ENCODE peak calls at places on chromosomes 6 and 20, in eight cellular contexts. One of them, this sample, is unnamed.
A peak's percentile ranks its signal among the peaks of the same experiment; 100 is the strongest.

GRCh38 chr20:57498425-57499400 is 26.2 kb downstream of the CTCFL start:
- DNase-seq in lower lobe of right lung: no peak
- DNase-seq in mammary epithelial cell: no peak
- DNase-seq in heart left ventricle: no peak
- DNase-seq in right atrium auricular region: no peak
- DNase-seq in MM.1S: peak; percentile 88
- DNase-seq in stomach: no peak
- DNase-seq in neural progenitor cell: peak; percentile 63
- DNase-seq in this sample: peak; percentile 46

GRCh38 chr6:155523821-155524238 is 68.2 kb upstream of the NOX3 start:
- DNase-seq in heart left ventricle: no peak
- DNase-seq in lower lobe of right lung: no peak
- DNase-seq in mammary epithelial cell: no peak
- DNase-seq in neural progenitor cell: peak; percentile 70
- DNase-seq in right atrium auricular region: no peak
- DNase-seq in MM.1S: no peak
- DNase-seq in stomach: no peak
- DNase-seq in this sample: no peak

GRCh38 chr6:15852289-15852688 is 189.5 kb upstream of the DTNBP1 start:
- DNase-seq in mammary epithelial cell: no peak
- DNase-seq in right atrium auricular region: no peak
- DNase-seq in MM.1S: no peak
- DNase-seq in heart left ventricle: no peak
- DNase-seq in stomach: no peak
- DNase-seq in lower lobe of right lung: no peak
- DNase-seq in neural progenitor cell: no peak
- DNase-seq in this sample: no peak

GRCh38 chr6:47130086-47130485 is 88.0 kb upstream of the ADGRF1 start:
- DNase-seq in mammary epithelial cell: no peak
- DNase-seq in heart left ventricle: no peak
- DNase-seq in stomach: no peak
- DNase-seq in neural progenitor cell: no peak
- DNase-seq in lower lobe of right lung: no peak
- DNase-seq in MM.1S: no peak
- DNase-seq in right atrium auricular region: no peak
- DNase-seq in this sample: no peak

GRCh38 chr20:9926476-9926875 is 87.6 kb upstream of the PAK5 start:
- DNase-seq in stomach: no peak
- DNase-seq in MM.1S: no peak
- DNase-seq in lower lobe of right lung: no peak
- DNase-seq in right atrium auricular region: no peak
- DNase-seq in mammary epithelial cell: no peak
- DNase-seq in neural progenitor cell: no peak
- DNase-seq in heart left ventricle: no peak
- DNase-seq in this sample: no peak

GRCh38 chr6:16769131-16769985 is 8.1 kb upstream of the ATXN1 start:
- DNase-seq in neural progenitor cell: no peak
- DNase-seq in MM.1S: no peak
- DNase-seq in heart left ventricle: peak; percentile 54
- DNase-seq in right atrium auricular region: no peak
- DNase-seq in lower lobe of right lung: no peak
- DNase-seq in stomach: peak; percentile 44
- DNase-seq in mammary epithelial cell: peak; percentile 92
- DNase-seq in this sample: peak; percentile 75

GRCh38 chr20:47044938-47045337 is 150.3 kb downstream of the EYA2 start:
- DNase-seq in heart left ventricle: no peak
- DNase-seq in stomach: no peak
- DNase-seq in neural progenitor cell: no peak
- DNase-seq in mammary epithelial cell: no peak
- DNase-seq in lower lobe of right lung: no peak
- DNase-seq in MM.1S: no peak
- DNase-seq in right atrium auricular region: no peak
- DNase-seq in this sample: no peak

GRCh38 chr6:18795726-18796125 is 408.6 kb downstream of the RNF144B start:
- DNase-seq in neural progenitor cell: no peak
- DNase-seq in right atrium auricular region: no peak
- DNase-seq in stomach: no peak
- DNase-seq in MM.1S: no peak
- DNase-seq in lower lobe of right lung: no peak
- DNase-seq in mammary epithelial cell: no peak
- DNase-seq in heart left ventricle: no peak
- DNase-seq in this sample: no peak

GRCh38 chr6:90284236-90284744 is 12.4 kb downstream of the BACH2 start:
- DNase-seq in right atrium auricular region: no peak
- DNase-seq in lower lobe of right lung: no peak
- DNase-seq in MM.1S: peak; percentile 57
- DNase-seq in stomach: no peak
- DNase-seq in neural progenitor cell: peak; percentile 56
- DNase-seq in mammary epithelial cell: peak; percentile 91
- DNase-seq in heart left ventricle: no peak
- DNase-seq in this sample: peak; percentile 75

GRCh38 chr6:71967436-71967835 is 81.1 kb downstream of the RIMS1 start:
- DNase-seq in MM.1S: no peak
- DNase-seq in stomach: no peak
- DNase-seq in right atrium auricular region: no peak
- DNase-seq in heart left ventricle: no peak
- DNase-seq in neural progenitor cell: no peak
- DNase-seq in lower lobe of right lung: no peak
- DNase-seq in mammary epithelial cell: peak; percentile 66
- DNase-seq in this sample: peak; percentile 65

GRCh38 chr6:102928109-102928508 is 1534.6 kb downstream of the GRIK2 start:
- DNase-seq in stomach: no peak
- DNase-seq in mammary epithelial cell: no peak
- DNase-seq in lower lobe of right lung: no peak
- DNase-seq in neural progenitor cell: no peak
- DNase-seq in MM.1S: no peak
- DNase-seq in heart left ventricle: no peak
- DNase-seq in right atrium auricular region: no peak
- DNase-seq in this sample: no peak

GRCh38 chr20:59365611-59366284 is 65.3 kb downstream of the EDN3 start:
- DNase-seq in neural progenitor cell: no peak
- DNase-seq in heart left ventricle: no peak
- DNase-seq in MM.1S: no peak
- DNase-seq in mammary epithelial cell: no peak
- DNase-seq in lower lobe of right lung: no peak
- DNase-seq in stomach: no peak
- DNase-seq in right atrium auricular region: no peak
- DNase-seq in this sample: no peak

GRCh38 chr6:125546827-125547226 is 202.6 kb upstream of the HEY2 start:
- DNase-seq in mammary epithelial cell: no peak
- DNase-seq in neural progenitor cell: no peak
- DNase-seq in right atrium auricular region: no peak
- DNase-seq in heart left ventricle: no peak
- DNase-seq in stomach: no peak
- DNase-seq in lower lobe of right lung: no peak
- DNase-seq in MM.1S: no peak
- DNase-seq in this sample: no peak

GRCh38 chr20:20241966-20242365 is 125.9 kb upstream of the INSM1 start:
- DNase-seq in MM.1S: no peak
- DNase-seq in mammary epithelial cell: no peak
- DNase-seq in lower lobe of right lung: no peak
- DNase-seq in stomach: no peak
- DNase-seq in heart left ventricle: no peak
- DNase-seq in neural progenitor cell: peak; percentile 55
- DNase-seq in right atrium auricular region: no peak
- DNase-seq in this sample: no peak

GRCh38 chr20:43727980-43728590 is 1.3 kb upstream of the GTSF1L start:
- DNase-seq in stomach: no peak
- DNase-seq in neural progenitor cell: no peak
- DNase-seq in heart left ventricle: no peak
- DNase-seq in lower lobe of right lung: no peak
- DNase-seq in right atrium auricular region: no peak
- DNase-seq in MM.1S: peak; percentile 87
- DNase-seq in mammary epithelial cell: no peak
- DNase-seq in this sample: no peak

GRCh38 chr6:20060252-20060651 is 152.0 kb downstream of the MBOAT1 start:
- DNase-seq in neural progenitor cell: no peak
- DNase-seq in MM.1S: no peak
- DNase-seq in heart left ventricle: no peak
- DNase-seq in mammary epithelial cell: no peak
- DNase-seq in lower lobe of right lung: no peak
- DNase-seq in stomach: no peak
- DNase-seq in right atrium auricular region: no peak
- DNase-seq in this sample: no peak

GRCh38 chr20:43655937-43656336 is 11.0 kb upstream of the MYBL2 start:
- DNase-seq in lower lobe of right lung: no peak
- DNase-seq in stomach: no peak
- DNase-seq in heart left ventricle: no peak
- DNase-seq in neural progenitor cell: no peak
- DNase-seq in MM.1S: no peak
- DNase-seq in right atrium auricular region: no peak
- DNase-seq in mammary epithelial cell: no peak
- DNase-seq in this sample: no peak

GRCh38 chr6:167799033-167799933 is 27.4 kb upstream of the AFDN start:
- DNase-seq in neural progenitor cell: no peak
- DNase-seq in MM.1S: no peak
- DNase-seq in heart left ventricle: no peak
- DNase-seq in lower lobe of right lung: no peak
- DNase-seq in stomach: no peak
- DNase-seq in mammary epithelial cell: no peak
- DNase-seq in right atrium auricular region: no peak
- DNase-seq in this sample: peak; percentile 7

GRCh38 chr6:165889636-165890403 is 226.8 kb upstream of the PDE10A start:
- DNase-seq in stomach: no peak
- DNase-seq in MM.1S: no peak
- DNase-seq in heart left ventricle: no peak
- DNase-seq in lower lobe of right lung: no peak
- DNase-seq in mammary epithelial cell: no peak
- DNase-seq in neural progenitor cell: peak; percentile 72
- DNase-seq in right atrium auricular region: no peak
- DNase-seq in this sample: no peak

GRCh38 chr20:51087306-51087705 is 64.4 kb upstream of the KCNG1 start:
- DNase-seq in right atrium auricular region: no peak
- DNase-seq in MM.1S: no peak
- DNase-seq in stomach: no peak
- DNase-seq in heart left ventricle: no peak
- DNase-seq in lower lobe of right lung: no peak
- DNase-seq in neural progenitor cell: peak; percentile 67
- DNase-seq in mammary epithelial cell: no peak
- DNase-seq in this sample: no peak
- H3K27me3 ChIP-seq in right atrium auricular region: peaks cover 8% of the 10 kb centered on the region
- H3K27me3 ChIP-seq in MM.1S: no peaks in the 10 kb centered on the region
- H3K27me3 ChIP-seq in stomach: peaks cover 34% of the 10 kb centered on the region
- H3K27me3 ChIP-seq in heart left ventricle: peaks cover 88% of the 10 kb centered on the region
- H3K27me3 ChIP-seq in lower lobe of right lung: peaks cover 78% of the 10 kb centered on the region
- H3K27me3 ChIP-seq in neural progenitor cell: no peaks in the 10 kb centered on the region
- H3K27me3 ChIP-seq in mammary epithelial cell: peaks cover 5% of the 10 kb centered on the region
- H3K27me3 ChIP-seq in this sample: peaks cover 92% of the 10 kb centered on the region

DNA sequence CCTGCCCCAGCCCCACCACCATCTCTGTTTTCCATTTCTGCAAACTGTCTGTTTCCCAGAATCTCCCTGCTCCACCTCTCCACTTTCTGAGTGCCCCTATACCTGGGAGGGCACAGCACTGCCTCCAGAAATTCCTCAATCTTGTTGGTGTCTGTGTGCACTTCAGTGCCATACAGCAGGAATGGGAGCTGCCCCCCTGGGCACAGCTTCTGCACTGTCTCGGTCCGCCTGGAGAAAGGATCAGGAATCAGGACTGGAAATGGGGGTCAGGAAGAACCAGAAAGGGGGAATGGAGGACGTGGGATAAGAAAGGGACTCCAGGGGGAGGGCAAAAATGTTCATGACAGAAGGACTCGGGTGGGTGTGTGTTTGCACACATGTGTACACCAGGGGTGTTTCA is 2.6 kb downstream of the CLIC1 start:
- DNase-seq in MM.1S: no peak
- DNase-seq in stomach: no peak
- DNase-seq in lower lobe of right lung: no peak
- DNase-seq in neural progenitor cell: no peak
- DNase-seq in heart left ventricle: no peak
- DNase-seq in right atrium auricular region: no peak
- DNase-seq in mammary epithelial cell: no peak
- DNase-seq in this sample: no peak
- H3K4me1 ChIP-seq in MM.1S: peaks cover 36% of the 10 kb centered on the region
- H3K4me1 ChIP-seq in stomach: peaks cover 77% of the 10 kb centered on the region
- H3K4me1 ChIP-seq in lower lobe of right lung: peaks cover 71% of the 10 kb centered on the region
- H3K4me1 ChIP-seq in neural progenitor cell: peaks cover 29% of the 10 kb centered on the region
- H3K4me1 ChIP-seq in heart left ventricle: peaks cover 70% of the 10 kb centered on the region
- H3K4me1 ChIP-seq in right atrium auricular region: no peaks in the 10 kb centered on the region
- H3K4me1 ChIP-seq in mammary epithelial cell: peaks cover 43% of the 10 kb centered on the region
- H3K4me1 ChIP-seq in this sample: peaks cover 48% of the 10 kb centered on the region

DNA sequence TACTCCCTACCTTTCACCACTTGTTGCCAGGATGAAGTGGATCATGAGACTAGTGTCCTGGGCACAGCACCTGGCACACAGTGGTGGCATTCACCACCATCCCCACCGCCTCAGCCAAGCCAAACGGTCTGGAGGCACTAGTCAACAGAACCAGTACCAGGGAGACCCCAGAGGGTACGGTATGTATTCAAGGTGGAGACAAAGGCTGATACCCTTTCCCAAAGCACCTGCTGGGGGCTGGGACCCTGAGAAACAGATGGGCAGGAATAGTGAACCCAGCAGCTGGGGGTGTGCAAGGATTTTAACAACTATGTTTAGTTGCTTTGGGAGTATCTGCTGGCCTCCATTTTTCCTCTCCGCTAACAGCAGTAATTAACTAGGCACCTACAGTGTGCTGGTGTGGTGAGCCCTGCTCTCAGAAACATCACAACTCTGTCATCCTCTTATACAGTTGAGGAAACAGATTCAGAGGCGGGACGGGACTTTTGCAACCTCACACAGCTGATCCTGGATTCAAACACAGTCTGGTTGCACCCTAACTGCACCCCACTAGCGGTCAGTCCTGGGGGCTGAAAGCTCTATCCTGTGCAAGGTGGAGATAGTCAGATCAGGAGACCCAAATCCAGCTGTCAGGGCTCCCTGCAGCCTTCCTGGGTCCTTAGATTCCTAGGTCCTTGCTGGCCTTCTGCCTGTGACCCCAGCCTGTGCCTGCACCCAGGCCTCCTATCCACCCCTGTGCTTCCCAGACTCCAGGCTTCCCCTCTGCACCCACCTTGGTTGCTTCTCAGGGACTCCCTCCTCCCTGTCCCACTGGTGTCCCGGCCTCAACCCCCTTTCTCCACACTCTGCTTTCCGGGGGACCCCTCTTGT is 1.2 kb downstream of the SNTA1 start:
- DNase-seq in neural progenitor cell: no peak
- DNase-seq in stomach: no peak
- DNase-seq in lower lobe of right lung: no peak
- DNase-seq in mammary epithelial cell: no peak
- DNase-seq in MM.1S: no peak
- DNase-seq in right atrium auricular region: no peak
- DNase-seq in heart left ventricle: no peak
- DNase-seq in this sample: no peak
- H3K4me3 ChIP-seq in neural progenitor cell: peak overlapping the region; percentile 79
- H3K4me3 ChIP-seq in stomach: peak overlapping the region; percentile 89
- H3K4me3 ChIP-seq in lower lobe of right lung: peak overlapping the region; percentile 78
- H3K4me3 ChIP-seq in mammary epithelial cell: peak overlapping the region; percentile 84
- H3K4me3 ChIP-seq in MM.1S: peak overlapping the region; percentile 44
- H3K4me3 ChIP-seq in right atrium auricular region: peak overlapping the region; percentile 60
- H3K4me3 ChIP-seq in heart left ventricle: peak overlapping the region; percentile 64
- H3K4me3 ChIP-seq in this sample: peak overlapping the region; percentile 85

GRCh38 chr20:32040142-32040953 is 11.7 kb upstream of the HCK start:
- DNase-seq in mammary epithelial cell: peak; percentile 27
- DNase-seq in stomach: no peak
- DNase-seq in heart left ventricle: peak; percentile 33
- DNase-seq in right atrium auricular region: no peak
- DNase-seq in MM.1S: no peak
- DNase-seq in lower lobe of right lung: peak; percentile 86
- DNase-seq in neural progenitor cell: no peak
- DNase-seq in this sample: no peak
- H3K27me3 ChIP-seq in mammary epithelial cell: no peaks in the 10 kb centered on the region
- H3K27me3 ChIP-seq in stomach: peaks cover 9% of the 10 kb centered on the region
- H3K27me3 ChIP-seq in heart left ventricle: peaks cover 5% of the 10 kb centered on the region
- H3K27me3 ChIP-seq in right atrium auricular region: no peaks in the 10 kb centered on the region
- H3K27me3 ChIP-seq in MM.1S: peaks cover 46% of the 10 kb centered on the region
- H3K27me3 ChIP-seq in lower lobe of right lung: peaks cover 3% of the 10 kb centered on the region
- H3K27me3 ChIP-seq in neural progenitor cell: no peaks in the 10 kb centered on the region
- H3K27me3 ChIP-seq in this sample: peaks cover 59% of the 10 kb centered on the region